ENCODE peak calls at places on chromosomes 2 and 18, in four cellular contexts. One of them, this sample, is unnamed.

GRCh38 chr2:180205616-180206271 is 198.6 kb upstream of the CWC22 start:
- DNase-seq in HL-60: no peak
- DNase-seq in GM12878: no peak
- DNase-seq in K562: no peak
- DNase-seq in this sample: no peak

GRCh38 chr2:16148632-16149348 is 208.4 kb downstream of the MYCN start:
- DNase-seq in HL-60: no peak
- DNase-seq in GM12878: no peak
- DNase-seq in K562: no peak
- DNase-seq in this sample: no peak

GRCh38 chr2:44778221-44778654 is 163.3 kb upstream of the SIX3 start:
- DNase-seq in HL-60: no peak
- DNase-seq in GM12878: no peak
- DNase-seq in K562: no peak
- DNase-seq in this sample: no peak

GRCh38 chr2:205700331-205701132 is 18.2 kb downstream of the NRP2 start:
- DNase-seq in HL-60: peak
- DNase-seq in GM12878: no peak
- DNase-seq in K562: no peak
- DNase-seq in this sample: no peak

GRCh38 chr2:118989481-118989880 is 47.5 kb downstream of the MARCO start:
- DNase-seq in HL-60: no peak
- DNase-seq in GM12878: no peak
- DNase-seq in K562: no peak
- DNase-seq in this sample: no peak

GRCh38 chr2:214310319-214310718 is 100.5 kb upstream of the VWC2L start:
- DNase-seq in HL-60: no peak
- DNase-seq in GM12878: no peak
- DNase-seq in K562: no peak
- DNase-seq in this sample: no peak

GRCh38 chr2:127012215-127012614 is 94.7 kb downstream of the BIN1 start:
- DNase-seq in HL-60: no peak
- DNase-seq in GM12878: no peak
- DNase-seq in K562: no peak
- DNase-seq in this sample: no peak

GRCh38 chr18:11178951-11179549 is 29.7 kb upstream of the PIEZO2 start:
- DNase-seq in HL-60: no peak
- DNase-seq in GM12878: no peak
- DNase-seq in K562: no peak
- DNase-seq in this sample: no peak

GRCh38 chr2:16332681-16333519 is 332.7 kb downstream of the CYRIA start:
- DNase-seq in HL-60: no peak
- DNase-seq in GM12878: no peak
- DNase-seq in K562: no peak
- DNase-seq in this sample: no peak

GRCh38 chr2:188973650-188974049 is 523 bp upstream of the COL3A1 start:
- DNase-seq in HL-60: no peak
- DNase-seq in GM12878: no peak
- DNase-seq in K562: no peak
- DNase-seq in this sample: no peak

GRCh38 chr2:188976545-188977268 is 2.5 kb downstream of the COL3A1 start:
- DNase-seq in HL-60: no peak
- DNase-seq in GM12878: no peak
- DNase-seq in K562: no peak
- DNase-seq in this sample: no peak

GRCh38 chr2:188974184-188974583 is at the start of gene COL3A1:
- DNase-seq in HL-60: no peak
- DNase-seq in GM12878: no peak
- DNase-seq in K562: no peak
- DNase-seq in this sample: no peak

GRCh38 chr2:188978291-188979081 is 4.3 kb downstream of the COL3A1 start:
- DNase-seq in HL-60: no peak
- DNase-seq in GM12878: peak
- DNase-seq in K562: no peak
- DNase-seq in this sample: no peak

DNA sequence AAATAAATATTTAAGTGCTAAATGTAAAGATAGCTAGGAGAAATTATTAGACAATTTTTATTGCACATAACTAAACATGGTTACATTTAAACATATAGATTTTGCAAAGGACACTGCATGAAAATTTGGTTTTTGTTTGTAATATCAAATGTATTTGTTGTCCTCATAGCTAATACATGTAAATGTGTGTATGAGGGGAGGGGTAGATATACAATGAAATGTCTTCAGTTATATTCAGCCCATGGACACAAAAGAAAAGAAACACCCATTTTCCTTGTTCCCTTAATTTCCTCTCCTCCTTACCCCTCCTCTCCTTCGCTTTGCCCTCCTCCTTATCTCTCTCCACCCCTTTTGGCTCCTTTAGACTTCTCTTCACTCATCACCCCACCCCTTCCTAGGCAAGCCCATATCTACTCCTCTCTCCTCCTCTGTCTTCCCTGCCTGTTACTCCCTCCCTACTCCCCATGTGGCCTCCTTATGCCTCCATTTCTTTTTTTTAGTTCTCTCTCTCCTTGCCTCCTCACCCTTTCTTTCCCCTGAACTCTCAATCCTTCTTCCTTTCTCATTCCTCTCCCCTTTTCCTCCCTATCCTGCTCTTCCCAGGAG is 1.4 kb downstream of the COL3A1 start:
- DNase-seq in HL-60: no peak
- DNase-seq in GM12878: no peak
- DNase-seq in K562: peak
- DNase-seq in this sample: no peak
- TF ChIP-seq SPI1 in HL-60: no peak
- TF ChIP-seq SPI1 in GM12878: no peak
- TF ChIP-seq SPI1 in K562: no peak
- TF ChIP-seq SPI1 in this sample: no peak

DNA sequence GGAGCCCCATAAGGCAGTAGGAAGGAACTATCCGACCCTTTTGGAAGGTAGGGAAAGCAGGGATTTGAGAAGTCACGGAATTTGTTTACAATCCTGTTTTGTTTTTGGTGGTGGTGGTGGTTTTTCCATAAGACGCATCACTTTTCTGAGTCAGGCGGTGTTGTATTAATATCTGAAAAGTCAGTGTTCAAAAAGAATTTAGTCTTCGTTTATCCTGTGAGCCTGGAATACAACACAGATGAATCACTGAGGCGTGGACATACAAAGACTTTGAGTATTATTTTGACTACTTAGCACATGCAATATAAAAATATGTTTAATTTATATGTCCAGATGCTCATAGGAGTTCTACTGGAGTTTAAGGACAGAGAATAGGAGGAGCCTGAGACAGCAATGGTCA is 780 bp downstream of the ZNF892 start:
- DNase-seq in HL-60: no peak
- DNase-seq in GM12878: no peak
- DNase-seq in K562: no peak
- DNase-seq in this sample: no peak
- TF ChIP-seq SPI1 in HL-60: no peak
- TF ChIP-seq SPI1 in GM12878: no peak
- TF ChIP-seq SPI1 in K562: no peak
- TF ChIP-seq SPI1 in this sample: no peak

GRCh38 chr2:232993231-232993821 is 19.7 kb downstream of the NGEF start:
- DNase-seq in HL-60: no peak
- DNase-seq in GM12878: no peak
- DNase-seq in K562: no peak
- DNase-seq in this sample: no peak
- TF ChIP-seq SPI1 in HL-60: no peak
- TF ChIP-seq SPI1 in GM12878: no peak
- TF ChIP-seq SPI1 in K562: no peak
- TF ChIP-seq SPI1 in this sample: no peak

GRCh38 chr2:176140520-176141317 is 10.6 kb upstream of the HOXD4 start:
- DNase-seq in HL-60: peak
- DNase-seq in GM12878: peak
- DNase-seq in K562: peak
- DNase-seq in this sample: peak

GRCh38 chr2:176140130-176140519 is 10.6 kb downstream of the HOXD8 start:
- DNase-seq in HL-60: no peak
- DNase-seq in GM12878: no peak
- DNase-seq in K562: no peak
- DNase-seq in this sample: no peak

GRCh38 chr2:176138526-176139169 is 9.1 kb downstream of the HOXD8 start:
- DNase-seq in HL-60: no peak
- DNase-seq in GM12878: no peak
- DNase-seq in K562: no peak
- DNase-seq in this sample: no peak

GRCh38 chr2:176139170-176139611 is 9.7 kb downstream of the HOXD8 start:
- DNase-seq in HL-60: no peak
- DNase-seq in GM12878: no peak
- DNase-seq in K562: no peak
- DNase-seq in this sample: no peak

GRCh38 chr2:176139621-176140020 is 10.1 kb downstream of the HOXD8 start:
- DNase-seq in HL-60: no peak
- DNase-seq in GM12878: no peak
- DNase-seq in K562: no peak
- DNase-seq in this sample: no peak
- TF ChIP-seq SPI1 in HL-60: no peak
- TF ChIP-seq SPI1 in GM12878: no peak
- TF ChIP-seq SPI1 in K562: no peak
- TF ChIP-seq SPI1 in this sample: no peak

GRCh38 chr2:176079285-176079830 is 4.4 kb downstream of the EVX2 start:
- DNase-seq in HL-60: no peak
- DNase-seq in GM12878: no peak
- DNase-seq in K562: peak
- DNase-seq in this sample: no peak
- TF ChIP-seq SPI1 in HL-60: no peak
- TF ChIP-seq SPI1 in GM12878: no peak
- TF ChIP-seq SPI1 in K562: no peak
- TF ChIP-seq SPI1 in this sample: no peak

GRCh38 chr2:128500136-128500800 is 181.6 kb upstream of the HS6ST1 start:
- DNase-seq in HL-60: peak
- DNase-seq in GM12878: no peak
- DNase-seq in K562: no peak
- DNase-seq in this sample: no peak
- TF ChIP-seq SPI1 in HL-60: no peak
- TF ChIP-seq SPI1 in GM12878: no peak
- TF ChIP-seq SPI1 in K562: no peak
- TF ChIP-seq SPI1 in this sample: no peak

DNA sequence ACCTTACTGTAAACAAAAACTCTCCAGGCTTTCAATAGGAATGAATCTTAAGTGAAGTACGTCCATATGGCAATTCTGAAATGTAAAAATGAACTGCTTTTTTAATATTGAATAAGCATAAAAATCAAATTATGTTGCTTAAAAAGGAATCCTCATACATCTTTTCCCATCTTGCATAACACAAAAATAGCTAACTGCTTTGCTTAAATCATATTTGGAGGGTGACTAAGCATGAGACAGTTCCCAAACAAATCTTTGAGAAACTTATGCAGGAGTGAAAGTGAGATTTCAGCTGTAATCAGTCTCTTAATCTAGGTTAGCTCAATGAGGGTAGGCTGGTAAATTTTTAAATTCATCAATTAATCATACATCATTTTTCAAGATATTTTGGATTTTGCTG is 111.5 kb downstream of the MBD5 start:
- DNase-seq in HL-60: no peak
- DNase-seq in GM12878: no peak
- DNase-seq in K562: no peak
- DNase-seq in this sample: no peak
- TF ChIP-seq SPI1 in HL-60: no peak
- TF ChIP-seq SPI1 in GM12878: no peak
- TF ChIP-seq SPI1 in K562: no peak
- TF ChIP-seq SPI1 in this sample: no peak

GRCh38 chr2:30503007-30503691 is 56.1 kb downstream of the LCLAT1 start:
- DNase-seq in HL-60: peak
- DNase-seq in GM12878: no peak
- DNase-seq in K562: no peak
- DNase-seq in this sample: no peak
- TF ChIP-seq SPI1 in HL-60: no peak
- TF ChIP-seq SPI1 in GM12878: no peak
- TF ChIP-seq SPI1 in K562: no peak
- TF ChIP-seq SPI1 in this sample: no peak

GRCh38 chr18:32891130-32891529 is 118.3 kb upstream of the KLHL14 start:
- DNase-seq in HL-60: no peak
- DNase-seq in GM12878: no peak
- DNase-seq in K562: no peak
- DNase-seq in this sample: no peak

GRCh38 chr18:32896781-32897547 is 124.1 kb upstream of the KLHL14 start:
- DNase-seq in HL-60: no peak
- DNase-seq in GM12878: no peak
- DNase-seq in K562: no peak
- DNase-seq in this sample: no peak

GRCh38 chr18:32891797-32892196 is 119.0 kb upstream of the KLHL14 start:
- DNase-seq in HL-60: no peak
- DNase-seq in GM12878: no peak
- DNase-seq in K562: no peak
- DNase-seq in this sample: no peak

GRCh38 chr18:32889620-32890593 is 117.1 kb upstream of the KLHL14 start:
- DNase-seq in HL-60: no peak
- DNase-seq in GM12878: no peak
- DNase-seq in K562: no peak
- DNase-seq in this sample: no peak

DNA sequence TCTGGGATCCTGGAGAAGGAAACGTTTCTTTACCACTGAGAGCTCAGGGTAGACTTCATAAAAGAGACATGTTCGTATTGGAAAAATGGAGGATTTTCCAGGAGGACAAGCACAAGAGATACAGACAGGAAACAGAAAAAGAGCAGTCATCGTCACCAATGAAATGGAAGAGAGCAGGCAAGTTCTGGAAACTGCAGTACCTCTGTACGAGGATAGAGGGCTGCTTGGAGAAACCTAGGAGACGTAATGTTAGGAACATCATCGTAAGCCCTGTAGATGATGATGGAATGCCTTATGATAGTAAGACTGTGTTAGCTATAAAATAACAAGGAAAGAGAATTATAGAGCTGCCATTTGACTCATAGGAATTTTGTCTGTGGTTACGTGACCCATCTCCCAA is 121.1 kb upstream of the KLHL14 start:
- DNase-seq in HL-60: peak
- DNase-seq in GM12878: no peak
- DNase-seq in K562: no peak
- DNase-seq in this sample: no peak
- TF ChIP-seq SPI1 in HL-60: no peak
- TF ChIP-seq SPI1 in GM12878: no peak
- TF ChIP-seq SPI1 in K562: no peak
- TF ChIP-seq SPI1 in this sample: no peak